ENCODE peak calls at places on chromosomes 3 and 15, in four cellular contexts. One of them, this sample, is unnamed.

GRCh38 chr3:70868561-70868960 is 556.1 kb upstream of the MDFIC2 start:
- DNase-seq in breast epithelium: no peak
- DNase-seq in A549: no peak
- DNase-seq in K562: no peak
- DNase-seq in this sample: no peak

GRCh38 chr3:172213765-172214358 is 174.5 kb downstream of the FNDC3B start:
- DNase-seq in breast epithelium: no peak
- DNase-seq in A549: no peak
- DNase-seq in K562: no peak
- DNase-seq in this sample: no peak

GRCh38 chr15:28082891-28083688 is 16.0 kb downstream of the OCA2 start:
- DNase-seq in breast epithelium: no peak
- DNase-seq in A549: no peak
- DNase-seq in K562: no peak
- DNase-seq in this sample: no peak

GRCh38 chr3:151440940-151441339 is 19.9 kb downstream of the IGSF10 start:
- DNase-seq in breast epithelium: no peak
- DNase-seq in A549: no peak
- DNase-seq in K562: no peak
- DNase-seq in this sample: no peak

GRCh38 chr3:12194669-12195161 is 36.0 kb upstream of the TIMP4 start:
- DNase-seq in breast epithelium: no peak
- DNase-seq in A549: peak; percentile 73
- DNase-seq in K562: peak; percentile 67
- DNase-seq in this sample: no peak

GRCh38 chr3:6929918-6930317 is 69.0 kb downstream of the GRM7 start:
- DNase-seq in breast epithelium: no peak
- DNase-seq in A549: no peak
- DNase-seq in K562: no peak
- DNase-seq in this sample: no peak

GRCh38 chr3:160801386-160802118 is 45.5 kb downstream of the PPM1L start:
- DNase-seq in breast epithelium: no peak
- DNase-seq in A549: no peak
- DNase-seq in K562: no peak
- DNase-seq in this sample: no peak

GRCh38 chr3:8500966-8501365 is 657 bp upstream of the LMCD1 start:
- DNase-seq in breast epithelium: no peak
- DNase-seq in A549: no peak
- DNase-seq in K562: no peak
- DNase-seq in this sample: no peak

GRCh38 chr3:72077473-72078259 is 292.7 kb upstream of the PROK2 start:
- DNase-seq in breast epithelium: no peak
- DNase-seq in A549: no peak
- DNase-seq in K562: no peak
- DNase-seq in this sample: no peak

GRCh38 chr3:80192871-80193270 is 425.1 kb upstream of the ROBO1 start:
- DNase-seq in breast epithelium: no peak
- DNase-seq in A549: no peak
- DNase-seq in K562: no peak
- DNase-seq in this sample: no peak

GRCh38 chr3:136142592-136142991 is 53.5 kb downstream of the MSL2 start:
- DNase-seq in breast epithelium: no peak
- DNase-seq in A549: peak; percentile 37
- DNase-seq in K562: no peak
- DNase-seq in this sample: no peak

GRCh38 chr3:99817047-99817436 is 620 bp upstream of the CMSS1 start:
- DNase-seq in breast epithelium: no peak
- DNase-seq in A549: no peak
- DNase-seq in K562: peak; percentile 26
- DNase-seq in this sample: no peak

GRCh38 chr3:48599077-48599501 is 4.0 kb upstream of the COL7A1 start:
- DNase-seq in breast epithelium: peak; percentile 77
- DNase-seq in A549: no peak
- DNase-seq in K562: no peak
- DNase-seq in this sample: no peak

GRCh38 chr3:179558742-179559364 is 3.9 kb upstream of the ACTL6A start:
- DNase-seq in breast epithelium: no peak
- DNase-seq in A549: peak; percentile 36
- DNase-seq in K562: peak; percentile 78
- DNase-seq in this sample: no peak

GRCh38 chr3:188279696-188280398 is 125.9 kb downstream of the LPP start:
- DNase-seq in breast epithelium: no peak
- DNase-seq in A549: no peak
- DNase-seq in K562: no peak
- DNase-seq in this sample: no peak

GRCh38 chr3:151768393-151768930 is 34.7 kb downstream of the AADACL2 start:
- DNase-seq in breast epithelium: no peak
- DNase-seq in A549: no peak
- DNase-seq in K562: peak; percentile 11
- DNase-seq in this sample: no peak

GRCh38 chr3:10286596-10287295 is 6.0 kb downstream of the GHRL start:
- DNase-seq in breast epithelium: no peak
- DNase-seq in A549: peak; percentile 78
- DNase-seq in K562: no peak
- DNase-seq in this sample: no peak

GRCh38 chr15:59691194-59691805 is 2.2 kb upstream of the BNIP2 start:
- DNase-seq in breast epithelium: no peak
- DNase-seq in A549: peak; percentile 36
- DNase-seq in K562: peak; percentile 70
- DNase-seq in this sample: no peak

GRCh38 chr3:142723665-142723967 is 218 bp upstream of the TRPC1 start:
- DNase-seq in breast epithelium: no peak
- DNase-seq in A549: no peak
- DNase-seq in K562: no peak
- DNase-seq in this sample: no peak

GRCh38 chr3:142725352-142725739 is 1.5 kb downstream of the TRPC1 start:
- DNase-seq in breast epithelium: no peak
- DNase-seq in A549: no peak
- DNase-seq in K562: no peak
- DNase-seq in this sample: no peak

GRCh38 chr3:142726017-142726416 is 2.2 kb downstream of the TRPC1 start:
- DNase-seq in breast epithelium: no peak
- DNase-seq in A549: no peak
- DNase-seq in K562: no peak
- DNase-seq in this sample: no peak

GRCh38 chr3:142723968-142724681 is at the start of gene TRPC1:
- DNase-seq in breast epithelium: peak; percentile 58
- DNase-seq in A549: peak; percentile 87
- DNase-seq in K562: peak; percentile 92
- DNase-seq in this sample: peak; percentile 8

GRCh38 chr3:142724682-142725351 is 983 bp downstream of the TRPC1 start:
- DNase-seq in breast epithelium: no peak
- DNase-seq in A549: peak; percentile 37
- DNase-seq in K562: peak; percentile 78
- DNase-seq in this sample: no peak
- TF ChIP-seq POLR2A in breast epithelium: no peak
- TF ChIP-seq POLR2A in A549: no peak
- TF ChIP-seq POLR2A in K562: peak; percentile 58
- TF ChIP-seq POLR2A in this sample: no peak

GRCh38 chr15:73922186-73923151 is 3.8 kb upstream of the LOXL1 start:
- DNase-seq in breast epithelium: no peak
- DNase-seq in A549: no peak
- DNase-seq in K562: no peak
- DNase-seq in this sample: no peak

GRCh38 chr15:73918784-73919183 is 7.5 kb upstream of the LOXL1 start:
- DNase-seq in breast epithelium: no peak
- DNase-seq in A549: no peak
- DNase-seq in K562: no peak
- DNase-seq in this sample: no peak

GRCh38 chr15:73921257-73921890 is 4.9 kb upstream of the LOXL1 start:
- DNase-seq in breast epithelium: no peak
- DNase-seq in A549: no peak
- DNase-seq in K562: no peak
- DNase-seq in this sample: no peak

GRCh38 chr15:73923156-73923487 is 3.1 kb upstream of the LOXL1 start:
- DNase-seq in breast epithelium: no peak
- DNase-seq in A549: no peak
- DNase-seq in K562: no peak
- DNase-seq in this sample: no peak

GRCh38 chr15:73919706-73920105 is 6.6 kb upstream of the LOXL1 start:
- DNase-seq in breast epithelium: no peak
- DNase-seq in A549: no peak
- DNase-seq in K562: no peak
- DNase-seq in this sample: no peak
- H3K4me1 ChIP-seq in breast epithelium: peaks cover 24% of the 10 kb centered on the region
- H3K4me1 ChIP-seq in A549: peaks cover 11% of the 10 kb centered on the region
- H3K4me1 ChIP-seq in K562: peaks cover 4% of the 10 kb centered on the region
- H3K4me1 ChIP-seq in this sample: peaks cover 40% of the 10 kb centered on the region

DNA sequence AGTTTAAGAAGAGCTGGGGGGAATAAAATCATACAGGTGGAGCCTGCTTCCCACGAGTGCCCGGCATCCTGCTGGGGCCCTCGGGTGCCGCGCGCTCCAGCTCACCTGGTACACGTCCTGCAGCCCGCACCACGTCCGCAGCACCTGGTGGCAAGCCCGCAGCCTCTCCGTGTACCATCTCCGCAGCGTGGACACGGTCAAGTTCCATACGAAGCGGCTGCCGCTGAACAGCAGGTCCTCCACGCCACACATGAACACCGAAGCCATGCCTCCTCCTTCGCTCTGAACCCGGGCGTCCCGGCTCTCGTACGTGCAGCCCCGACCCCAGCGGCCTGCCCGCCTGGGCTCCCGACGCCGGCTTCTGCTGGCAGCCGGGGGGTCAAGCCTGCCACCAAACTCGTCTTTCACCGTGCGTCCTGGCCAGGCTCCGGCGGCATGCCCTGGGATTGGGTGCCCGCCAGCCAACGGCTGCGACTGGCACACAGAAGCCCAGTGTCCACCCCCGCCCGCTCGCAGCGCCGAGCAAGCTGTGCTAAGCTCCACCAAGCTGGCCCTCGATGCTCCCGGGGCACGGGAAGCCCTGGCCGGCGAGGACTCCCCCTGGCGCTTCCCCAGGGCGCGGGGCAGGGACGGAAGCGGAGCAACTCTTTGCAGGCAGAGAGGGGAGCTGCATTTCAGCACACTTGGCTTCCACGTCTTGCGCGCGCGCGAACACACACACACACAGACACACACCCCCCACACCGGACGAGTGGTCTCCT is at the start of gene FRMD4B:
- DNase-seq in breast epithelium: peak; percentile 73
- DNase-seq in A549: peak; percentile 14
- DNase-seq in K562: no peak
- DNase-seq in this sample: no peak
- H3K4me3 ChIP-seq in breast epithelium: peak within 1 kb of the TSS; percentile 55
- H3K4me3 ChIP-seq in A549: peak within 1 kb of the TSS; percentile 38
- H3K4me3 ChIP-seq in K562: no peak within 1 kb of the TSS
- H3K4me3 ChIP-seq in this sample: peak within 1 kb of the TSS; percentile 78

GRCh38 chr15:95302809-95303208 is 1027.7 kb upstream of the NR2F2 start:
- DNase-seq in breast epithelium: no peak
- DNase-seq in A549: no peak
- DNase-seq in K562: no peak
- DNase-seq in this sample: no peak
- TF ChIP-seq POLR2A in breast epithelium: no peak
- TF ChIP-seq POLR2A in A549: no peak
- TF ChIP-seq POLR2A in K562: no peak
- TF ChIP-seq POLR2A in this sample: no peak

DNA sequence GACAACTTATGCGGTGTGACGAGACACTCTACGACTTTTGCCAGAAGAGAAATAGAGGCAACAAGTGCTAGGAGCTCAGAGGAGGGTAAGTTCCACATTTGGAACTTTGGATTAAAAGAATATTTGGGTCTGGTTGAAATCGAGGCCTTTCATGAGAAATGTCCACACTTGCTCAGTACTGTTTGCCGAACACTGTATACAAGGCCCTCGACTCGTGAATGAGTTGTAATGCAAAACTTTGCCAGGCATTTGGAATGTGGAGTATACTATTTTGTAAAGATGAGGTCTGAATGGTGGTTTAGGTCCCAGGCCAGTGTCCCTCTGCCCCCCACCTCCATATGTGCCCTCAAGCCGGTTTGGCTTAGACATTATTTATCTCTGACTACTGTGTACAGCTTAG is 73.9 kb downstream of the IGF1R start:
- DNase-seq in breast epithelium: no peak
- DNase-seq in A549: no peak
- DNase-seq in K562: no peak
- DNase-seq in this sample: no peak
- H3K4me1 ChIP-seq in breast epithelium: no peaks in the 10 kb centered on the region
- H3K4me1 ChIP-seq in A549: peaks cover 100% of the 10 kb centered on the region
- H3K4me1 ChIP-seq in K562: no peaks in the 10 kb centered on the region
- H3K4me1 ChIP-seq in this sample: peaks cover 35% of the 10 kb centered on the region

GRCh38 chr3:170144437-170144843 is 37.1 kb downstream of the PHC3 start:
- DNase-seq in breast epithelium: no peak
- DNase-seq in A549: no peak
- DNase-seq in K562: no peak
- DNase-seq in this sample: no peak
- H3K4me3 ChIP-seq in breast epithelium: no peak overlapping the region
- H3K4me3 ChIP-seq in A549: no peak overlapping the region
- H3K4me3 ChIP-seq in K562: no peak overlapping the region
- H3K4me3 ChIP-seq in this sample: no peak overlapping the region

DNA sequence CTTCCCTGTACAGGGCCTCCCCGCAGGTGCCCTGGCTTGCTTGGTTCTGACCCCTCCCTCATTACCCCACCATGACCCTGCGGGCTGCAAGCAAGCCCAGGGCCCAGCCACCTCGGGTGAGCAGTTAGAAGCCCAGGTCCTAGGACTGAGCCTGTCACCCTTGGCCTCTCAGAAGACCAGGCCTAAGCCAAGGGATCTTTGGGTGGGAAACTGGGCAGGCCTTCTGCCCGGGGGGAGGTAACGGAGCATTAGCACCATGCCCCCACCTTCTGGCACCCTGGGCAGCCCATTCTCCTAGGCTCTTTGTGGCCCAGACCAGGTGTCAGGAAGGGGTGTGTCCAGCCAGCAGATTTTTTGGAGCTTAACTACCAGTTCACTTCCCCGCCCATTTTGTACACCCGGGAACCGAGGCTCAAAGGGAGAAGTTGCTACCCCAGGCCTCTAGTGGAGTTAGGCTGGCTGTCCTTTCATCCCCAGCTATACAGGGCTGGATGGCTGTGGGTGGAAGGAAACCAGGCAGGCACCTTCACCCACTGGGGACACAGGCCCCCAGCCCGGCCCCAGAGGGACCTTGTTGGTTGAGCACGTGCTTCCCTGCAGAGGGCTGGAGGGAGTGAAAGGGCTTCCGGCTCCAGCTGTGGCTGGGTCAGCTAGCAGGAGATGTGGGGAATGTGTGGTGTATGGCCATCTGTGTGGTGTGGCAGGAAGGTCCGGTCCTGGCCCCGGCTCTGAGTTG is 1.4 kb downstream of the CSK start:
- DNase-seq in breast epithelium: no peak
- DNase-seq in A549: no peak
- DNase-seq in K562: peak; percentile 62
- DNase-seq in this sample: no peak
- TF ChIP-seq POLR2A in breast epithelium: no peak
- TF ChIP-seq POLR2A in A549: no peak
- TF ChIP-seq POLR2A in K562: no peak
- TF ChIP-seq POLR2A in this sample: peak; percentile 19

GRCh38 chr15:63530235-63530634 is 25.8 kb downstream of the USP3 start:
- DNase-seq in breast epithelium: no peak
- DNase-seq in A549: no peak
- DNase-seq in K562: no peak
- DNase-seq in this sample: no peak

GRCh38 chr15:63530762-63531299 is 26.4 kb downstream of the USP3 start:
- DNase-seq in breast epithelium: no peak
- DNase-seq in A549: no peak
- DNase-seq in K562: no peak
- DNase-seq in this sample: no peak

GRCh38 chr15:63524316-63525015 is 20.1 kb downstream of the USP3 start:
- DNase-seq in breast epithelium: no peak
- DNase-seq in A549: no peak
- DNase-seq in K562: peak; percentile 51
- DNase-seq in this sample: no peak

GRCh38 chr15:63531586-63531985 is 27.2 kb downstream of the USP3 start:
- DNase-seq in breast epithelium: no peak
- DNase-seq in A549: peak; percentile 30
- DNase-seq in K562: peak; percentile 42
- DNase-seq in this sample: no peak

GRCh38 chr15:63528138-63528659 is 23.8 kb downstream of the USP3 start:
- DNase-seq in breast epithelium: no peak
- DNase-seq in A549: no peak
- DNase-seq in K562: no peak
- DNase-seq in this sample: no peak
- H3K4me1 ChIP-seq in breast epithelium: no peaks in the 10 kb centered on the region
- H3K4me1 ChIP-seq in A549: peaks cover 44% of the 10 kb centered on the region
- H3K4me1 ChIP-seq in K562: peaks cover 11% of the 10 kb centered on the region
- H3K4me1 ChIP-seq in this sample: peaks cover 17% of the 10 kb centered on the region

This sample was measured in esophagus squamous epithelium.